ENCODE peak calls at places on chromosome 3, in six cellular contexts. One of them, this sample, is unnamed.

GRCh38 chr3:136181741-136182140 is 14.4 kb downstream of the MSL2 start:
- DNase-seq in tibial artery: no peak
- DNase-seq in stomach: no peak
- DNase-seq in right cardiac atrium: no peak
- DNase-seq in colonic mucosa: no peak
- DNase-seq in K562: no peak
- DNase-seq in this sample: no peak

GRCh38 chr3:41182504-41183059 is 16.7 kb upstream of the CTNNB1 start:
- DNase-seq in tibial artery: no peak
- DNase-seq in stomach: no peak
- DNase-seq in right cardiac atrium: no peak
- DNase-seq in colonic mucosa: no peak
- DNase-seq in K562: no peak
- DNase-seq in this sample: no peak

GRCh38 chr3:32278714-32279113 is 40.2 kb downstream of the CMTM8 start:
- DNase-seq in tibial artery: no peak
- DNase-seq in stomach: no peak
- DNase-seq in right cardiac atrium: no peak
- DNase-seq in colonic mucosa: no peak
- DNase-seq in K562: no peak
- DNase-seq in this sample: no peak

GRCh38 chr3:13513051-13513912 is 33.2 kb downstream of the HDAC11 start:
- DNase-seq in tibial artery: peak
- DNase-seq in stomach: no peak
- DNase-seq in right cardiac atrium: no peak
- DNase-seq in colonic mucosa: no peak
- DNase-seq in K562: no peak
- DNase-seq in this sample: no peak

GRCh38 chr3:46504780-46505179 is 7.0 kb downstream of the RTP3 start:
- DNase-seq in tibial artery: no peak
- DNase-seq in stomach: no peak
- DNase-seq in right cardiac atrium: no peak
- DNase-seq in colonic mucosa: no peak
- DNase-seq in K562: no peak
- DNase-seq in this sample: no peak

GRCh38 chr3:50630916-50631315 is 14.0 kb downstream of the MAPKAPK3 start:
- DNase-seq in tibial artery: no peak
- DNase-seq in stomach: no peak
- DNase-seq in right cardiac atrium: no peak
- DNase-seq in colonic mucosa: no peak
- DNase-seq in K562: no peak
- DNase-seq in this sample: no peak

GRCh38 chr3:156395961-156396700 is 158.8 kb downstream of the SSR3 start:
- DNase-seq in tibial artery: no peak
- DNase-seq in stomach: no peak
- DNase-seq in right cardiac atrium: no peak
- DNase-seq in colonic mucosa: no peak
- DNase-seq in K562: no peak
- DNase-seq in this sample: no peak

GRCh38 chr3:45011756-45012441 is 14.2 kb upstream of the CLEC3B start:
- DNase-seq in tibial artery: peak
- DNase-seq in stomach: peak
- DNase-seq in right cardiac atrium: peak
- DNase-seq in colonic mucosa: no peak
- DNase-seq in K562: no peak
- DNase-seq in this sample: peak

GRCh38 chr3:32817195-32817560 is 619 bp upstream of the TRIM71 start:
- DNase-seq in tibial artery: no peak
- DNase-seq in stomach: no peak
- DNase-seq in right cardiac atrium: no peak
- DNase-seq in colonic mucosa: no peak
- DNase-seq in K562: no peak
- DNase-seq in this sample: no peak

GRCh38 chr3:65588884-65589283 is 449.8 kb downstream of the MAGI1 start:
- DNase-seq in tibial artery: no peak
- DNase-seq in stomach: no peak
- DNase-seq in right cardiac atrium: no peak
- DNase-seq in colonic mucosa: no peak
- DNase-seq in K562: no peak
- DNase-seq in this sample: no peak

GRCh38 chr3:143081365-143081764 is 38.2 kb upstream of the CHST2 start:
- DNase-seq in tibial artery: no peak
- DNase-seq in stomach: no peak
- DNase-seq in right cardiac atrium: no peak
- DNase-seq in colonic mucosa: no peak
- DNase-seq in K562: no peak
- DNase-seq in this sample: no peak
- H3K27ac ChIP-seq in tibial artery: no peak
- H3K27ac ChIP-seq in stomach: no peak
- H3K27ac ChIP-seq in right cardiac atrium: no peak
- H3K27ac ChIP-seq in colonic mucosa: no peak
- H3K27ac ChIP-seq in K562: no peak
- H3K27ac ChIP-seq in this sample: no peak

DNA sequence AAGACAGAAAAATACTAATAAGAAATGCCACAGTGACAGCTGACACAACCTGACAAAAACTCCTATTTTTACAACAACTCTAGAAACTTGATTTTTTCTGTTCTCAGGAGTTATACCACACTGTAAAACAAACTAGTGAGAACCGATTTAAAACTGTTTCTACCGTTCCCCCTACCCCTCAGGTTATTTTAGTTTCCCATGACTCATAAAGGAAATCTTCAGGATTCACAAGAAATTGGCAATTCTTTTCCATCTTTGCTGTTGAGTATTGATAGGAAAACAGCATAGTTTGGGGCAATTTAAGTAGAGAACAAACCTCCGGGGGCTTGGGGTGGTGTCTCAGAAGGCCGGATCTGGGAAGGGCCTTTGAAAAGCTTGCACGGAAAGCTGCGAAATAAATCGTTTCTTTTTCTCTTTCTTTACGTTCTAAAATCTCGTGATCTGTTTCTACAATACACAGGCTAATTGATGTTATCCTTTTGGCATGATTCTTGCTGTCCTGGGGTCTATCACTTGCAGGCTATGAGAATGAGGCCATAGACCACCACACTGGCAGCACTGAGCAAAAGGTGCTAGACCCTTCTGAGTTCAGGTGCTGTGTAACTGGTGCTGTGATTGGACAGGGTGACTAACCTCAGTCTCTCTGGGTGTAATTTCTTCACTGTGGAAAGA is 89.3 kb downstream of the LPP start:
- DNase-seq in tibial artery: no peak
- DNase-seq in stomach: no peak
- DNase-seq in right cardiac atrium: no peak
- DNase-seq in colonic mucosa: no peak
- DNase-seq in K562: no peak
- DNase-seq in this sample: no peak
- H3K27ac ChIP-seq in tibial artery: peak
- H3K27ac ChIP-seq in stomach: no peak
- H3K27ac ChIP-seq in right cardiac atrium: peak
- H3K27ac ChIP-seq in colonic mucosa: no peak
- H3K27ac ChIP-seq in K562: no peak
- H3K27ac ChIP-seq in this sample: peak

DNA sequence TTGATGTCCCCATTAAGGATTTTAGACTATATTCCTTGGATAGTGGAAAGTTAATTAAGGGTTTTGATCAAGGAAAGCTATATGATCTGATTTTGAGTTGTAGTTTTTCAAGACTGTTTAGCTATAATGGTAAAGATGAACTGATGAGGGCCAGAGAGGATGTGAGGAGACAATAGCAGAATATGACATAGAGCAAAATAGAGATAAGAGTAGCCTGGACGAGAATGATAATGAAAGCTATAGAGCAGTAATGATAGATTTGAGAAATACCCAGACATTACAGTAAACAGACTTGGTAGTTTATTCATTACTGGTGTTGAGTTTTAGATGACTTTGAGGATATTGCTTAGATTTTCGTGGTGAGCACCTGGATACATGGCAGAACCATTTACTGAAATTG is 3.8 kb downstream of the SUCNR1 start:
- DNase-seq in tibial artery: no peak
- DNase-seq in stomach: no peak
- DNase-seq in right cardiac atrium: no peak
- DNase-seq in colonic mucosa: no peak
- DNase-seq in K562: no peak
- DNase-seq in this sample: no peak
- H3K27ac ChIP-seq in tibial artery: no peak
- H3K27ac ChIP-seq in stomach: no peak
- H3K27ac ChIP-seq in right cardiac atrium: no peak
- H3K27ac ChIP-seq in colonic mucosa: no peak
- H3K27ac ChIP-seq in K562: peak
- H3K27ac ChIP-seq in this sample: no peak

DNA sequence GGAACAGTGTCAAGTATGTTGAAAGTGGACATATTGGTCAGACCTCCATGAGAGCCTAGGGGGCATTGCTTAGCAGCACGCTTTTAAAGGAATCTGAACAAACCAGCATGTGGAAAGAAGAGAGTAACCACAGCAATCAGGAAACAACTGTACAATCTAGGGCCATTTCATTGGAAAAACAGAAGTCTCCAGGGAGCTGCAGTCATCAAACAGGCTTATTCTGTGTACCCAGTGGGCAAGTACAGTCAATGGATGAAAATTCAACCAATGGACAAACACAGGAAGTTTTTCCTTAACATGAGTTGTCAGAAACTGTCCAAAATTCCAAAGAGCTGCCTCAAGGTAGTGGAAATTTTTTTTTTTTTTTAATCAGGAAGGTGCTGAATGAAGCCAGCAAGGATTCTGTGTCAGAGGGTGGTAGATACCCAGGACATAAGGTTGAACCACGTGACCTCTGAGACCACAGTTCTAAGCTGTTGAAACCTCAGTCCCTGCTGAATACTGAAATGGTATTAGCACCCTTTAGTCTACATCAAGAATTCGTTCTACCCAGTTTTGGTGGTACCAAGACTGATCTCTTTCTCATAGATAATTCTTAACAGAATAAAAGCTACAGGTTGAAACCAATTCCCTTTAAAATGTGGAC is 4.4 kb upstream of the DLG1 start:
- DNase-seq in tibial artery: no peak
- DNase-seq in stomach: no peak
- DNase-seq in right cardiac atrium: no peak
- DNase-seq in colonic mucosa: no peak
- DNase-seq in K562: no peak
- DNase-seq in this sample: no peak
- H3K27ac ChIP-seq in tibial artery: no peak
- H3K27ac ChIP-seq in stomach: no peak
- H3K27ac ChIP-seq in right cardiac atrium: no peak
- H3K27ac ChIP-seq in colonic mucosa: no peak
- H3K27ac ChIP-seq in K562: no peak
- H3K27ac ChIP-seq in this sample: no peak

DNA sequence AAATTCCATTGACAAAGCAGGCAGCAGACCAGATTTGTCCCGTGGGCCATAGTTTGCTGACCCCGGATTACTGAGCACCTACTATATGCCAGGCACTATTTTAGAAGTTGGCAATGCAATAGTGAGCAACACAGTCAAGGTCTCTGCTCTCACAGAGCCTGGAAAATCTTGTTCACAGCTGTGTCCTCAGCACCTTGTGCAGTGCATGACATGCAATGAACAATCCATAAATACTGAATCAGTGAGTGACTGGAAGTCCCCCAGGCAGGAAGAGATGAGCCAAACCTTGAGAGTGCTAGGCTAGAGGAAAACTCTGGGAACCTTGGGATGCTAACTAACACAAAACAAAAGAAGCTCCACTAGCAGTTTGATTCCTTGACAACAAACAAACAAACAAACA is 14.4 kb downstream of the TM4SF1 start:
- DNase-seq in tibial artery: no peak
- DNase-seq in stomach: no peak
- DNase-seq in right cardiac atrium: no peak
- DNase-seq in colonic mucosa: no peak
- DNase-seq in K562: no peak
- DNase-seq in this sample: no peak
- H3K27ac ChIP-seq in tibial artery: no peak
- H3K27ac ChIP-seq in stomach: no peak
- H3K27ac ChIP-seq in right cardiac atrium: no peak
- H3K27ac ChIP-seq in colonic mucosa: no peak
- H3K27ac ChIP-seq in K562: no peak
- H3K27ac ChIP-seq in this sample: no peak

GRCh38 chr3:60250810-60251209 is 1000.4 kb downstream of the FHIT start:
- DNase-seq in tibial artery: no peak
- DNase-seq in stomach: no peak
- DNase-seq in right cardiac atrium: no peak
- DNase-seq in colonic mucosa: no peak
- DNase-seq in K562: no peak
- DNase-seq in this sample: no peak
- H3K27ac ChIP-seq in tibial artery: no peak
- H3K27ac ChIP-seq in stomach: no peak
- H3K27ac ChIP-seq in right cardiac atrium: no peak
- H3K27ac ChIP-seq in colonic mucosa: no peak
- H3K27ac ChIP-seq in K562: peak
- H3K27ac ChIP-seq in this sample: no peak

GRCh38 chr3:121517950-121518349 is 27.8 kb downstream of the POLQ start:
- DNase-seq in tibial artery: no peak
- DNase-seq in stomach: no peak
- DNase-seq in right cardiac atrium: no peak
- DNase-seq in colonic mucosa: no peak
- DNase-seq in K562: no peak
- DNase-seq in this sample: no peak
- H3K27ac ChIP-seq in tibial artery: no peak
- H3K27ac ChIP-seq in stomach: no peak
- H3K27ac ChIP-seq in right cardiac atrium: no peak
- H3K27ac ChIP-seq in colonic mucosa: no peak
- H3K27ac ChIP-seq in K562: no peak
- H3K27ac ChIP-seq in this sample: no peak

GRCh38 chr3:40104441-40104840 is 205.1 kb upstream of the EIF1B start:
- DNase-seq in tibial artery: no peak
- DNase-seq in stomach: no peak
- DNase-seq in right cardiac atrium: no peak
- DNase-seq in colonic mucosa: no peak
- DNase-seq in K562: no peak
- DNase-seq in this sample: no peak

GRCh38 chr3:40097507-40098117 is 211.9 kb upstream of the EIF1B start:
- DNase-seq in tibial artery: no peak
- DNase-seq in stomach: no peak
- DNase-seq in right cardiac atrium: no peak
- DNase-seq in colonic mucosa: no peak
- DNase-seq in K562: no peak
- DNase-seq in this sample: no peak

GRCh38 chr3:40103829-40104228 is 205.7 kb upstream of the EIF1B start:
- DNase-seq in tibial artery: no peak
- DNase-seq in stomach: no peak
- DNase-seq in right cardiac atrium: no peak
- DNase-seq in colonic mucosa: no peak
- DNase-seq in K562: no peak
- DNase-seq in this sample: no peak

GRCh38 chr3:40099875-40100274 is 209.6 kb upstream of the EIF1B start:
- DNase-seq in tibial artery: no peak
- DNase-seq in stomach: no peak
- DNase-seq in right cardiac atrium: no peak
- DNase-seq in colonic mucosa: no peak
- DNase-seq in K562: no peak
- DNase-seq in this sample: no peak

DNA sequence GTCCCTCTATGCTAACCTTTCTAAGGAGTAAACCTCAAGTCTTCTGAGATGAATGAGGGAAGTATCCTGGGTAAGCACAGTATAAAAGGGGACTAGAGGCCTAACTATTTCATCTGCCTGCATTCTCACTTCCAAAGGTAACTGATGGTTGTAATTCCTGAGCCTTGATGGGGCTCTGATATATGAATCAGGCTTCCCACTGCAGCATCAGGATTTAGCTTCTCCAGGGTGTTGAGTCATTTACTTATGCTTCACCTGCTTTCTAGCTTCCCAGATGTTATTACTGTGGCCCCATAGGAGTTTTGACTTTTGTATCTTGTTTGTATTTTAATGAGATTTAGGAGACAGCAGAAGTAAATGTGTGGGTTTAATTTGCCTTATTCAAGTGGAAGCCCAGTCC is 207.3 kb upstream of the EIF1B start:
- DNase-seq in tibial artery: no peak
- DNase-seq in stomach: no peak
- DNase-seq in right cardiac atrium: no peak
- DNase-seq in colonic mucosa: no peak
- DNase-seq in K562: no peak
- DNase-seq in this sample: no peak
- H3K27ac ChIP-seq in tibial artery: no peak
- H3K27ac ChIP-seq in stomach: no peak
- H3K27ac ChIP-seq in right cardiac atrium: no peak
- H3K27ac ChIP-seq in colonic mucosa: no peak
- H3K27ac ChIP-seq in K562: no peak
- H3K27ac ChIP-seq in this sample: no peak